ENCODE peak calls at places on chromosomes 7 and 10, in ten cellular contexts. S is Peyer's patch, U is adrenal gland, X is midbrain, B is T-cell, Y is astrocyte of the hippocampus, Z is brain microvascular endothelial cell, I is AG09309, N is iPS DF 19.7, L is RWPE1. J is an unnamed sample.

GRCh38 chr10:28778524-28778923 is 101.2 kb downstream of the BAMBI start:
- DNase-seq in U (no peak), N (no peak), S (no peak), Z (peak), Y (no peak), I (no peak), X (no peak), L (no peak), B (no peak), J (no peak)

GRCh38 chr7:66505531-66506451 is 122.9 kb upstream of the KCTD7 start:
- DNase-seq in U (no peak), N (no peak), I (no peak), S (no peak), Y (peak), B (peak), X (no peak), L (no peak), Z (no peak), J (no peak)

GRCh38 chr10:7787150-7787856 is 490 bp downstream of the KIN start:
- DNase-seq in U (peak), X (no peak), S (no peak), Z (no peak), B (no peak), I (no peak), L (peak), N (no peak), Y (peak), J (no peak)

GRCh38 chr10:100560248-100560647 is 24.5 kb downstream of the HIF1AN start:
- DNase-seq in N (no peak), U (no peak), Y (no peak), B (no peak), X (no peak), I (no peak), L (no peak), S (no peak), Z (no peak), J (no peak)

GRCh38 chr7:103540986-103541385 is 95.0 kb upstream of the SLC26A5 start:
- DNase-seq in Y (peak), Z (no peak), B (no peak), S (no peak), L (no peak), N (no peak), I (no peak), U (peak), X (peak), J (no peak)

GRCh38 chr7:123769371-123769770 is 20.6 kb upstream of the WASL start:
- DNase-seq in B (no peak), S (no peak), Z (peak), Y (peak), U (peak), L (peak), N (no peak), I (no peak), X (no peak), J (peak)

GRCh38 chr10:82071231-82071630 is 196.2 kb downstream of the NRG3 start:
- DNase-seq in N (no peak), S (no peak), Z (no peak), I (no peak), B (no peak), L (no peak), U (no peak), X (no peak), Y (no peak), J (no peak)

GRCh38 chr10:6803429-6803783 is 223.3 kb upstream of the PRKCQ start:
- DNase-seq in B (no peak), Z (no peak), L (no peak), Y (no peak), U (no peak), X (no peak), I (no peak), N (no peak), S (no peak), J (no peak)

GRCh38 chr10:15842493-15843169 is 17.7 kb downstream of the MINDY3 start:
- DNase-seq in B (no peak), U (no peak), I (no peak), S (no peak), N (no peak), L (no peak), X (no peak), Z (no peak), Y (no peak), J (no peak)

GRCh38 chr7:118662266-118662665 is 437.8 kb downstream of the ANKRD7 start:
- DNase-seq in Y (no peak), I (no peak), U (no peak), X (no peak), Z (no peak), S (no peak), L (no peak), N (no peak), B (no peak), J (no peak)

GRCh38 chr7:76187246-76187645 is 14.4 kb upstream of the SRRM3 start:
- DNase-seq in L (no peak), U (no peak), N (no peak), I (no peak), Z (no peak), Y (peak), B (no peak), S (no peak), X (no peak), J (no peak)

GRCh38 chr10:70459061-70459770 is 17.7 kb upstream of the NODAL start:
- DNase-seq in I (no peak), X (no peak), Z (no peak), N (no peak), S (no peak), L (no peak), U (peak), Y (no peak), B (no peak), J (no peak)

GRCh38 chr7:26291699-26292538 is at the start of gene SNX10:
- DNase-seq in S (peak), Y (peak), B (peak), I (no peak), U (peak), L (peak), N (peak), X (no peak), Z (no peak), J (peak)

GRCh38 chr7:66699998-66700397 is 40.5 kb upstream of the RABGEF1 start:
- DNase-seq in Z (no peak), B (no peak), I (no peak), L (no peak), Y (peak), X (peak), S (no peak), U (peak), N (no peak), J (no peak)

GRCh38 chr10:58335306-58336005 is 650 bp downstream of the UBE2D1 start:
- DNase-seq in Y (peak), I (no peak), N (no peak), L (peak), U (peak), B (no peak), Z (peak), X (peak), S (no peak), J (peak)

GRCh38 chr10:82821043-82821442 is 946.0 kb downstream of the NRG3 start:
- DNase-seq in U (no peak), B (no peak), X (no peak), N (no peak), Z (no peak), S (no peak), Y (no peak), L (no peak), I (no peak), J (no peak)

GRCh38 chr7:116169060-116169459 is 41.3 kb upstream of the TES start:
- DNase-seq in B (no peak), Y (peak), L (no peak), I (no peak), X (no peak), Z (no peak), U (no peak), N (no peak), S (no peak), J (no peak)

GRCh38 chr10:44395902-44396670 is 11.2 kb upstream of the CXCL12 start:
- DNase-seq in S (no peak), L (no peak), Y (no peak), X (no peak), U (no peak), B (no peak), Z (no peak), I (no peak), N (no peak), J (no peak)

GRCh38 chr7:101285171-101285570 is 36.4 kb downstream of the IFT22 start:
- DNase-seq in Z (no peak), U (no peak), L (no peak), B (no peak), X (no peak), S (no peak), I (no peak), Y (no peak), N (no peak), J (no peak)

GRCh38 chr10:119834188-119834587 is 38.5 kb downstream of the MCMBP start:
- DNase-seq in S (no peak), Z (peak), L (no peak), Y (no peak), N (no peak), U (no peak), I (no peak), X (no peak), B (no peak), J (no peak)

GRCh38 chr10:31804416-31804815 is 124.2 kb downstream of the ARHGAP12 start:
- DNase-seq in X (no peak), L (no peak), S (no peak), Z (no peak), U (no peak), I (no peak), N (no peak), B (no peak), Y (peak), J (no peak)

GRCh38 chr7:143914938-143915337 is 13.0 kb upstream of the TCAF1 start:
- DNase-seq in L (no peak), S (no peak), Z (no peak), X (no peak), Y (no peak), N (no peak), I (no peak), B (no peak), U (no peak), J (no peak)

GRCh38 chr10:133278577-133279265 is 2.1 kb upstream of the ADAM8 start:
- DNase-seq in N (no peak), U (peak), I (no peak), B (peak), L (peak), Y (peak), S (no peak), Z (peak), X (peak), J (peak)

GRCh38 chr7:42407828-42408227 is 170.8 kb upstream of the GLI3 start:
- DNase-seq in Z (no peak), I (no peak), N (no peak), Y (no peak), U (no peak), L (no peak), S (no peak), X (no peak), B (no peak), J (no peak)

GRCh38 chr10:119090968-119091367 is 10.4 kb upstream of the EIF3A start:
- DNase-seq in B (peak), X (no peak), U (no peak), L (peak), Y (peak), S (no peak), Z (peak), N (no peak), I (peak), J (no peak)

GRCh38 chr7:142909921-142910521 is 23.5 kb downstream of the TRPV5 start:
- DNase-seq in I (no peak), Z (no peak), L (no peak), Y (peak), U (no peak), X (no peak), B (no peak), N (no peak), S (no peak), J (no peak)